ENCODE peak calls at places on chromosome 9, in six cellular contexts. N, L, Q, P, F and E are unnamed samples.

GRCh38 chr9:115640887-115641286 is 512.7 kb upstream of the PAPPA start:
- DNase-seq in N (no peak), L (no peak), Q (no peak), P (no peak), F (no peak), E (no peak)

GRCh38 chr9:5089737-5090136 is 95.7 kb downstream of the INSL6 start:
- DNase-seq in N (no peak), L (no peak), Q (no peak), P (no peak), F (no peak), E (no peak)

GRCh38 chr9:95018099-95018927 is 291.8 kb downstream of the AOPEP start:
- DNase-seq in N (peak; percentile 48), L (no peak), Q (no peak), P (no peak), F (peak; percentile 72), E (no peak)

GRCh38 chr9:6243746-6244145 is 28.1 kb downstream of the IL33 start:
- DNase-seq in N (no peak), L (no peak), Q (no peak), P (no peak), F (no peak), E (no peak)

GRCh38 chr9:18743976-18744375 is 270.0 kb downstream of the ADAMTSL1 start:
- DNase-seq in N (no peak), L (no peak), Q (no peak), P (no peak), F (no peak), E (no peak)

GRCh38 chr9:97475079-97475478 is 26.4 kb upstream of the TMOD1 start:
- DNase-seq in N (no peak), L (no peak), Q (no peak), P (no peak), F (no peak), E (no peak)

GRCh38 chr9:12060811-12061210 is 632.4 kb upstream of the TYRP1 start:
- DNase-seq in N (no peak), L (no peak), Q (no peak), P (no peak), F (no peak), E (no peak)

GRCh38 chr9:677461-678097 is 163.9 kb upstream of the DMRT1 start:
- DNase-seq in N (no peak), L (no peak), Q (no peak), P (no peak), F (no peak), E (no peak)

GRCh38 chr9:134553061-134553891 is 88.3 kb upstream of the COL5A1 start:
- DNase-seq in N (no peak), L (no peak), Q (peak; percentile 6), P (no peak), F (peak; percentile 65), E (no peak)

GRCh38 chr9:107138261-107138992 is 144.7 kb upstream of the RAD23B start:
- DNase-seq in N (no peak), L (no peak), Q (no peak), P (no peak), F (no peak), E (no peak)

GRCh38 chr9:35277649-35278359 is 116.0 kb downstream of the UNC13B start:
- DNase-seq in N (no peak), L (no peak), Q (no peak), P (no peak), F (no peak), E (no peak)

GRCh38 chr9:14303526-14303925 is 10.4 kb downstream of the NFIB start:
- DNase-seq in N (no peak), L (no peak), Q (no peak), P (no peak), F (peak; percentile 67), E (no peak)

GRCh38 chr9:131722260-131722659 is 17.6 kb downstream of the RAPGEF1 start:
- DNase-seq in N (no peak), L (no peak), Q (no peak), P (peak; percentile 40), F (no peak), E (no peak)

GRCh38 chr9:94056442-94056974 is 27.8 kb upstream of the PTPDC1 start:
- DNase-seq in N (no peak), L (no peak), Q (no peak), P (no peak), F (no peak), E (no peak)

GRCh38 chr9:120783611-120784047 is 9.6 kb downstream of the FBXW2 start:
- DNase-seq in N (no peak), L (no peak), Q (no peak), P (no peak), F (no peak), E (no peak)

GRCh38 chr9:20640331-20641187 is 18.3 kb upstream of the MLLT3 start:
- DNase-seq in N (no peak), L (peak; percentile 68), Q (peak; percentile 50), P (peak; percentile 28), F (peak; percentile 68), E (no peak)

GRCh38 chr9:70901741-70902140 is 219.7 kb downstream of the TRPM3 start:
- DNase-seq in N (no peak), L (no peak), Q (no peak), P (no peak), F (no peak), E (no peak)

GRCh38 chr9:98929866-98930265 is 13.8 kb upstream of the COL15A1 start:
- DNase-seq in N (peak; percentile 74), L (no peak), Q (peak; percentile 80), P (no peak), F (no peak), E (no peak)

GRCh38 chr9:87256973-87257372 is 240.7 kb upstream of the DAPK1 start:
- DNase-seq in N (no peak), L (no peak), Q (no peak), P (no peak), F (no peak), E (no peak)

GRCh38 chr9:14956162-14956561 is 45.9 kb upstream of the FREM1 start:
- DNase-seq in N (no peak), L (no peak), Q (no peak), P (peak; percentile 33), F (no peak), E (no peak)

GRCh38 chr9:33123632-33124031 is 43.5 kb downstream of the B4GALT1 start:
- DNase-seq in N (no peak), L (no peak), Q (no peak), P (no peak), F (no peak), E (no peak)

GRCh38 chr9:73919712-73920111 is 577.4 kb upstream of the RORB start:
- DNase-seq in N (no peak), L (no peak), Q (no peak), P (no peak), F (no peak), E (no peak)

GRCh38 chr9:36436909-36437308 is 36.8 kb upstream of the RNF38 start:
- DNase-seq in N (no peak), L (no peak), Q (peak; percentile 40), P (no peak), F (no peak), E (no peak)

GRCh38 chr9:36721846-36722588 is 149.3 kb downstream of the MELK start:
- DNase-seq in N (no peak), L (no peak), Q (peak; percentile 29), P (no peak), F (no peak), E (no peak)

GRCh38 chr9:133563286-133564213 is 29.0 kb downstream of the ADAMTSL2 start:
- DNase-seq in N (no peak), L (no peak), Q (no peak), P (peak; percentile 75), F (peak; percentile 84), E (peak; percentile 94)

GRCh38 chr9:79694676-79695400 is 123.1 kb downstream of the TLE4 start:
- DNase-seq in N (no peak), L (no peak), Q (no peak), P (no peak), F (no peak), E (peak; percentile 3)

GRCh38 chr9:114861922-114862605 is 56.2 kb upstream of the TNFSF15 start:
- DNase-seq in N (no peak), L (no peak), Q (no peak), P (no peak), F (no peak), E (no peak)

GRCh38 chr9:17134843-17135577 is at the start of gene CNTLN:
- DNase-seq in N (no peak), L (peak; percentile 97), Q (peak; percentile 100), P (peak; percentile 98), F (peak; percentile 98), E (peak; percentile 95)

DNA sequence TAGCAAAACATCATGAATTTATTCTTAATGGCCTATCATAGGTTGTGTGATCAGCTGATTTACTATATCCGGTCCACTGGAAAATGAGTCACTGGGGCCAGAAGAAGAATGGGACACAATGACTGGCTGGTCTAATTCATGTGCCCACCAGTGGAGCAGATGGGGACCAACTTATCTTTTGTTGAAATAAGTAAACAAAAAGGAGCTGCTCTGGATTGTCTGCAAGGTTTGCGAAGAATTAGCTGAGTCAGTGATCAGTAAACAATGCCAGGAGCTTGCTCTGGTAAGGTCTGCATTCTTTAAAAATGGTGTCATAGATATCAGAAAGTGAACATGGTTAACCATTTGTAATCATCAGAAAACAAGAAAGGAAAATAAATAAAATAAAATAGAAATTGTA is 128.0 kb downstream of the RASEF start:
- DNase-seq in N (no peak), L (no peak), Q (no peak), P (no peak), F (no peak), E (no peak)
- TF ChIP-seq EP300 in N (no peak), L (no peak), Q (no peak), P (no peak), F (no peak), E (no peak)

GRCh38 chr9:126633881-126634558 is 20.3 kb downstream of the LMX1B start:
- DNase-seq in N (no peak), L (no peak), Q (no peak), P (no peak), F (no peak), E (no peak)
- H3K27me3 ChIP-seq in N (peaks cover 7% of the 10 kb centered on the region), L (peaks cover 99% of the 10 kb centered on the region), Q (no peaks in the 10 kb centered on the region), P (peaks cover 98% of the 10 kb centered on the region), F (peaks cover 46% of the 10 kb centered on the region), E (peaks cover 23% of the 10 kb centered on the region)

DNA sequence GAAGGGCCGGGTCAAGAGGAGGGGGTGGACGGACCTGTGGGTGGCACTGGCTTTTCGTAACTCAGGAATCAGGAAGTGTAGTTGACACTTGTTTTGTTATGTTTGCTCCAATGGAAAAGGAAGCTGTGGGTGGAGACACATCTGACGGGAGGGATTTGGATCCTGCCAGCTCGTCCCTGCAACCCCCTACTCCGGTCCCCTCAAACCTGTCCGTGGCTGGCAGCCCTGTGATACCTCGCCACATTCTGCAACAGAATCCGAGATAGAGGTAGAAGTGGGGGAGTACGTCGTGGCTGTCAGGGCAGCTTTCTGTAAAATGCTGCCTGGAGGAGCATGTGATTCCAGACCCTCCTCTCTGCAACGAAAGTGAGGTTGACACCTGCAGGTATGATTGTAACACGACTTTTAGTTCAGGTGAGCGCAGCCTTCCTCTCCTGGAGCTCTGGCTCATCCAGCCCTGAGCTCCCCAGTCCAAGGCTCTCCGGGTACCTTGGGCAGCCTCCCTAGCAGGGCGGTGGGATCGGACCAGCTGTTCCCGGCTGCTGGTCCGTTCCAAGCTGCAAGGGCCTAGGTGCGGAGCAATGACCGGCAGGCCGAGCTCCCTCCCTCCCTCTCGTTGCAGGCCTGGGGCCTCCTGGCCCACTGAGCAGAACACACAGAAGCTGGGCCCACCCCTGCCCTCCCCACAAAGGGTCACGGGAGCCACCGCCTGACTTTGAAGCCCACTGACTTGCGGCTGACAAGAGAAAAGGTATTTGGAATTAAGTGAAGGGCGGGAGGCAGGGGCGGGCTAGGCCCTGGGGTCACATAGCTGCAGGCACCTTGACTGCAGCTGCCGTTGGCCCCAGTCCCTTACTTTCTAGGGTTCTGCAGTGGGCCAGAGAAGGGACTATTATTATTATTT is 104.5 kb upstream of the IER5L start:
- DNase-seq in N (no peak), L (no peak), Q (no peak), P (no peak), F (peak; percentile 61), E (peak; percentile 90)
- H3K27ac ChIP-seq in N (no peak overlapping the region), L (peak overlapping the region; percentile 39), Q (peak overlapping the region; percentile 40), P (no peak overlapping the region), F (peak overlapping the region; percentile 47), E (peak overlapping the region; percentile 46)

GRCh38 chr9:84138543-84138942 is 157.9 kb downstream of the RMI1 start:
- DNase-seq in N (no peak), L (no peak), Q (no peak), P (no peak), F (no peak), E (no peak)
- TF ChIP-seq EP300 in N (no peak), L (no peak), Q (no peak), P (no peak), F (no peak), E (no peak)